ENCODE peak calls at places on chromosomes 6 and 20, in seven cellular contexts. M is HCT116, T is osteoblast, B is OCI-LY7, U is endothelial cell of umbilical vein, D is PC-3, P is SK-N-SH. S is an unnamed sample.

GRCh38 chr20:31987744-31988143 is 19.8 kb downstream of the XKR7 start:
- DNase-seq in M (no peak), T (no peak), B (no peak), U (no peak), D (peak), P (no peak), S (no peak)

GRCh38 chr20:62494980-62495797 is 19.4 kb upstream of the GATA5 start:
- DNase-seq in M (no peak), T (no peak), B (no peak), U (no peak), D (no peak), P (no peak), S (no peak)

GRCh38 chr6:35094183-35094582 is 47.0 kb downstream of the TCP11 start:
- DNase-seq in M (no peak), T (no peak), B (no peak), U (no peak), D (no peak), P (no peak), S (no peak)

GRCh38 chr6:135170849-135171248 is 10.3 kb upstream of the MYB start:
- DNase-seq in M (no peak), T (no peak), B (no peak), U (no peak), D (peak), P (no peak), S (no peak)

GRCh38 chr6:119832411-119832810 is 482.9 kb upstream of the MAN1A1 start:
- DNase-seq in M (no peak), T (no peak), B (no peak), U (no peak), D (peak), P (no peak), S (no peak)

GRCh38 chr6:47714802-47715201 is 16.4 kb downstream of the ADGRF4 start:
- DNase-seq in M (no peak), T (no peak), B (no peak), U (no peak), D (no peak), P (no peak), S (no peak)

GRCh38 chr6:27865952-27866369 is 46.2 kb downstream of the OR2B2 start:
- DNase-seq in M (no peak), T (no peak), B (peak), U (no peak), D (peak), P (no peak), S (no peak)

GRCh38 chr6:153787341-153787606 is 251.8 kb upstream of the OPRM1 start:
- DNase-seq in M (no peak), T (no peak), B (no peak), U (no peak), D (no peak), P (no peak), S (no peak)

GRCh38 chr6:32459781-32460424 is 20.2 kb downstream of the HLA-DRA start:
- DNase-seq in M (no peak), T (no peak), B (no peak), U (no peak), D (no peak), P (no peak), S (no peak)

GRCh38 chr20:53738945-53739798 is 145.5 kb upstream of the ZNF217 start:
- DNase-seq in M (no peak), T (no peak), B (peak), U (no peak), D (peak), P (no peak), S (peak)

GRCh38 chr20:24768977-24769675 is 179.9 kb upstream of the CST7 start:
- DNase-seq in M (no peak), T (no peak), B (no peak), U (no peak), D (no peak), P (peak), S (no peak)

GRCh38 chr6:32191696-32192607 is 491 bp downstream of the GPSM3 start:
- DNase-seq in M (no peak), T (peak), B (no peak), U (no peak), D (no peak), P (no peak), S (no peak)

GRCh38 chr6:32081168-32081624 is 27.9 kb downstream of the TNXB start:
- DNase-seq in M (no peak), T (peak), B (no peak), U (no peak), D (peak), P (peak), S (peak)

GRCh38 chr6:71123051-71123450 is 165.6 kb upstream of the OGFRL1 start:
- DNase-seq in M (no peak), T (no peak), B (no peak), U (no peak), D (no peak), P (no peak), S (no peak)

GRCh38 chr6:38591451-38591850 is 48.3 kb downstream of the BTBD9 start:
- DNase-seq in M (no peak), T (no peak), B (no peak), U (no peak), D (no peak), P (no peak), S (no peak)

GRCh38 chr6:30013296-30013922 is 47.7 kb upstream of the POLR1H start:
- DNase-seq in M (no peak), T (no peak), B (peak), U (peak), D (peak), P (peak), S (no peak)

GRCh38 chr6:148959008-148959407 is 212.2 kb downstream of the UST start:
- DNase-seq in M (no peak), T (no peak), B (no peak), U (no peak), D (peak), P (no peak), S (no peak)
- H3K27ac ChIP-seq in M (no peak), T (no peak), B (no peak), U (no peak), D (no peak), P (no peak), S (no peak)

GRCh38 chr6:8082954-8083858 is 19.0 kb upstream of the BLOC1S5 start:
- DNase-seq in M (peak), T (no peak), B (no peak), U (peak), D (peak), P (no peak), S (peak)

GRCh38 chr6:8084586-8084985 is 17.8 kb downstream of the EEF1E1 start:
- DNase-seq in M (no peak), T (no peak), B (no peak), U (no peak), D (no peak), P (no peak), S (peak)

GRCh38 chr6:8079116-8079515 is 14.9 kb upstream of the BLOC1S5 start:
- DNase-seq in M (no peak), T (no peak), B (no peak), U (no peak), D (no peak), P (no peak), S (no peak)

GRCh38 chr6:8082572-8082953 is 18.4 kb upstream of the BLOC1S5 start:
- DNase-seq in M (no peak), T (no peak), B (no peak), U (no peak), D (no peak), P (no peak), S (no peak)

DNA sequence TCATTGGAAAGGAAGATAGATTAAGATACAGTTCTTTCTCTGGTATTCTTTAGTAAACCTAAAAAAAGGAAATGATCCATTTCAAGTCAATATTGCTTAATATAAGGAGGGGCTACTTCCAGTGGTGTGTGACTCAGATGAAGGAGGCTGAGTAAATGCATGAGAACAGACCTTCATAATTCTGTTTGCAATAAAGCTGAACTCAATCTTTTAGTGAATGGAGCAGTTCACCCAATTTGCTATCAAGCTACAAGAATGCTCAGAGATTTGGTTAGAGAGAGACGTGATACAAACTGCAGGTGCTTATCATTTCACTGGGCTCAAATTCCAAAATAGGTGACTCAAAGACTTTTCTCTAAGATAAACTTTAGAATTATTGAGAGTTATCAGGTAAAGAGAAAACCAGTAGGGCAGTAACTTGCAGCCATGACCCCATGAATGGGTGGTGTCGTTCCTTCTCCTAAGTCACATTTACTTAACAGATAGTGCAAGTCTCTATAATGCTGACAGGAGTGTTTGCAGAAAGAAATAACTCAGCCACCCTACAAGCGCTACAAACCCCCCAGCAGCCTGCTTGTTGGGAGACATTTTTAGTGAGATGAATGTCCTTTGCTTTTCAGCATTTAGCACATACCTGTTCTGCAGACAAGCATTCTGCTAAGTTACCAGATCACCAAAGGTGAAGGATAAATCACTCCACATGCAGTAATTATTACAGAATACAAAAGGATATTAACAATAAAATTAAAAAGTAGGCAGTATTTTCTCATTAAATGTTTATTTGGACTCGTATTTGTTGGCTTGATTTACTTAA is 16.4 kb upstream of the BLOC1S5 start:
- DNase-seq in M (no peak), T (no peak), B (no peak), U (peak), D (peak), P (no peak), S (peak)
- H3K4me2 ChIP-seq in M (no peak), T (peak), B (no peak), U (peak), D (peak), P (no peak), S (peak)

DNA sequence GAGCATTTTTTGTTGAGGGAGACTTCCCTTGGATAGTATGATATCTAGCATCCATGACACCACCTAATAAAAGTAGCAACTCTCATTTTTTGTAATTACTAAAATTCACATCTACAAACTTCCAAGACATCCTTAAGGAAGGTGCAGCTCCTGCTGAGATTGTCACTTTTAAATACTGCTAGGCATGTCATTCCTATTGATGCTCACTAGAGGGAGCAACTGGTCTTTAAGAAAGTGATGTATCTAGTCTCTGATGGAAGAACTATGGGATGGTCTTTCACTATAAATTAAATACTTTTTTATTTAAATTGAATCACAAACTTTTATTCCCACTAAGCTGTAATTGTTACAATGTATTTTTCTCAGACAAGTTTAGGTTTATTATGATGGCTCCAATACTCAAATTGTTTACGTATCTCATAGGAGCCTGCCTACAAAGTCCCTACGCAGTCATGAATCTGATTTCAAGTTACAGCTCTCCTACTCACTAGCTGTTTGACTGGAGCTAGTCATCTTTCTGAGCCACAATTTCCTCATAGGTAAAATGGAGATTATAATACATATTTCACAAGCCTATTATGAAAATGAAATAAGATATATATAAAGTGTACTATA is 8.0 kb upstream of the TSPYL1 start:
- DNase-seq in M (peak), T (no peak), B (peak), U (peak), D (peak), P (peak), S (peak)
- TF ChIP-seq CTCF in M (peak), T (peak), B (peak), U (peak), D (peak), P (peak), S (peak)

GRCh38 chr20:37827605-37828004 is 75.3 kb upstream of the VSTM2L start:
- DNase-seq in M (no peak), T (no peak), B (no peak), U (no peak), D (no peak), P (no peak), S (no peak)

GRCh38 chr20:37816726-37817125 is 86.2 kb upstream of the VSTM2L start:
- DNase-seq in M (no peak), T (no peak), B (no peak), U (no peak), D (no peak), P (peak), S (no peak)

GRCh38 chr20:37823276-37823980 is 79.5 kb upstream of the VSTM2L start:
- DNase-seq in M (no peak), T (no peak), B (no peak), U (no peak), D (no peak), P (no peak), S (no peak)

GRCh38 chr20:37816003-37816402 is 86.9 kb upstream of the VSTM2L start:
- DNase-seq in M (no peak), T (no peak), B (no peak), U (no peak), D (no peak), P (no peak), S (no peak)

DNA sequence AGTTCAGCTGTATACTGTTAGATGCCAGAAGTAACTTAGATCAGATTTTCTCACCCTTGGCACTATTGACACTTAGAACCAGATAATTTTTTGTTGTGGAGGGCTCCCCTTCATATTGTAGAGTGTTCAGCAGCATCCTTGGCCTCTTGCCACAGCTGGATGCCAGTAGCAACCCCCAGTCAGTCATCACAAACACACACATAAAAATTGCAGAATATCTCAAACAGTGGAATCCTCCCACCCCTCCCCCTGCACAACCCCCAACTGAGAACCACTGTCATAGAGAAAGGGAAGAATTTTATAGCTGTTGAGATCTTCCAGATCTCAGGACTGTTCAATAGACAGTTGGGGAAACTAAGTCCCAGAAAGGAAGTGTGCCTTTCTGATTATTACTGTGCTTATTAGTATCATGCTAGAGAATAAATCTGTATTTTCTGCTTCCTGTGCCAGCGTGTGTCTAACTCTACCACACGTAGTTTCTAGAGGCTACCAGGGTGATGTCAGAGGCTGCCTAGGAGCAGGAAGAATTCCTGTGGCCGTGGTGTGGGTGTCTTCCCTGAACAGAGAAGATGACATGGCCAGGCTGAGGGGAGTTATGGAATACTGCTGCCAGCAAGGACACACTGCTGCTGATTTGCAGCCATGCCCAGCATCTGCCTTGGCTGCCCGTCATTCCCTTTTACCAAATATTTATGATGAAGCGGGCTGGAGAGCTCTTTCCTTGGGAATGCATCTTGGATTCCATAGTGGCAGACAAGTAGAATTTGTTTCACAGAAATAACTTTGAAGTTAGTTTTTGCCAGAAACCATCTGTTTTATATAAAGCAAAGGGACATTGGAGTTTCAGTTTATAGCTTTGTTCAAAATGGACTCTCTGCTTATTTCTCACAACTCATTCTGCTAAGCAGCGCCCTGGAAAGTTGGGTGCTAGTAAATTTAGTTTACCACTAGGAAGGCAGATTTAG is 81.0 kb upstream of the VSTM2L start:
- DNase-seq in M (no peak), T (peak), B (no peak), U (no peak), D (no peak), P (no peak), S (peak)
- H3K27ac ChIP-seq in M (no peak), T (peak), B (no peak), U (no peak), D (no peak), P (peak), S (peak)

DNA sequence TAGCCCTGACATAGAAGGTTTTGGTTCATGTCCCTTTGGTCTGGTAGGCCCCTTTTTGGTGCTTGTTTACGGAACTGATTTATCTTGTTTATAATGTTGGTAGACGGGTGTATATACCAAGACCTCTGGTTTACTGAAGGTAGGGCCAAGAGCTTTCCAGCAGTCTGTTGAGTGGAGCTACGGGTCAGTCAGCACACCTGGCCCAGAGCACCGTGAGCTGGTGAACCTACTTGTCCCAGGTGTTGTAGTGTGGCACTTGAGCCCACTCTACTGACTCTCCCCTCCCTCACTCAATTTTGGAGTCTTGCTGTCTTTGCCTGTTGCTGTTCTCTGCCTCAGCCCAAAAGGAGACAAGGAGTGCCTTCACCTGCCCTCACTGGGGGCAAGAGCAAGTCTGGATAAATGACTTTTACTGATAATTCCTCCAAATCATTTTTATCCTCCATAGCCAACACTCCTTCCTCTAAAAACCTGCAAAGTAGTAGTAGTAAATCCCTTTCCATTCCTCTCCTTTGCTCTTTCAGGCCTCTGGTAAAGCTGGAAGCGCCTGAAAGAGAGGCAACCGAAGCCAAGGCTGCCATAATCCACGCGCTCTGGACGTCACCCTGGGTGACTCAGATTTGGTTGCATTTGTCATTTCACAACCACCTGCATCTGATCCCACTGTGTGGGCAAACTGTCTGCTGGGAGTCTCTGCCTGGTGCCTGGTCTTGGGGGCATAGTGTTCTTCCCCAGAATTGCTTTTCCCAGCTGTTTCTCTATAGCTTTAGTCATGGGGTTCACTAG is 22.2 kb downstream of the RREB1 start:
- DNase-seq in M (no peak), T (peak), B (no peak), U (no peak), D (peak), P (no peak), S (peak)
- H3K4me2 ChIP-seq in M (no peak), T (peak), B (no peak), U (no peak), D (peak), P (no peak), S (no peak)

GRCh38 chr20:40938020-40938419 is 90.6 kb upstream of the TOP1 start:
- DNase-seq in M (no peak), T (no peak), B (peak), U (no peak), D (no peak), P (no peak), S (no peak)
- TF ChIP-seq CTCF in M (peak), T (peak), B (peak), U (peak), D (peak), P (no peak), S (no peak)

GRCh38 chr6:45074423-45074822 is 253.7 kb upstream of the RUNX2 start:
- DNase-seq in M (no peak), T (no peak), B (no peak), U (no peak), D (no peak), P (no peak), S (no peak)

GRCh38 chr6:45073771-45074170 is 254.4 kb upstream of the RUNX2 start:
- DNase-seq in M (no peak), T (no peak), B (no peak), U (no peak), D (no peak), P (no peak), S (peak)

GRCh38 chr6:45072673-45073072 is 255.5 kb upstream of the RUNX2 start:
- DNase-seq in M (no peak), T (no peak), B (no peak), U (peak), D (no peak), P (no peak), S (no peak)

GRCh38 chr6:45076217-45076616 is 251.9 kb upstream of the RUNX2 start:
- DNase-seq in M (no peak), T (no peak), B (no peak), U (no peak), D (no peak), P (no peak), S (peak)

GRCh38 chr6:45075246-45075645 is 252.9 kb upstream of the RUNX2 start:
- DNase-seq in M (no peak), T (peak), B (no peak), U (peak), D (peak), P (no peak), S (peak)
- H3K27ac ChIP-seq in M (no peak), T (peak), B (no peak), U (peak), D (peak), P (peak), S (no peak)